ENCODE peak calls at places on chromosomes 13 and 19, in ten cellular contexts. Z, I, Y, P, L, X, F, K, V and N are unnamed samples.

GRCh38 chr13:24207841-24208240 is 47.3 kb downstream of the SPATA13 start:
- DNase-seq in Z (no peak), I (no peak), Y (no peak), P (no peak), L (no peak), X (no peak), F (no peak), K (no peak), V (no peak), N (no peak)

GRCh38 chr13:52651880-52652169 is 811 bp upstream of the SUGT1 start:
- DNase-seq in Z (no peak), I (no peak), Y (no peak), P (no peak), L (no peak), X (no peak), F (no peak), K (no peak), V (peak), N (no peak)

GRCh38 chr19:16877581-16877980 is 11.2 kb upstream of the F2RL3 start:
- DNase-seq in Z (no peak), I (peak), Y (no peak), P (no peak), L (no peak), X (no peak), F (no peak), K (no peak), V (no peak), N (no peak)

GRCh38 chr13:42272115-42272756 is at the start of gene AKAP11:
- DNase-seq in Z (no peak), I (peak), Y (peak), P (peak), L (peak), X (no peak), F (no peak), K (peak), V (peak), N (peak)

GRCh38 chr19:31470952-31471351 is 121.7 kb upstream of the TSHZ3 start:
- DNase-seq in Z (no peak), I (no peak), Y (no peak), P (no peak), L (no peak), X (no peak), F (no peak), K (no peak), V (no peak), N (no peak)

GRCh38 chr13:65889368-65889767 is 1340.8 kb downstream of the PCDH9 start:
- DNase-seq in Z (no peak), I (no peak), Y (no peak), P (no peak), L (no peak), X (no peak), F (no peak), K (no peak), V (no peak), N (no peak)

GRCh38 chr19:36821758-36822157 is 16.4 kb downstream of the ZNF790 start:
- DNase-seq in Z (no peak), I (no peak), Y (no peak), P (no peak), L (no peak), X (no peak), F (no peak), K (no peak), V (no peak), N (no peak)

GRCh38 chr19:46442808-46443450 is 14.2 kb upstream of the PNMA8C start:
- DNase-seq in Z (no peak), I (peak), Y (no peak), P (no peak), L (peak), X (peak), F (no peak), K (no peak), V (peak), N (peak)

GRCh38 chr19:27774337-27774736 is 1438.6 kb downstream of the UQCRFS1 start:
- DNase-seq in Z (no peak), I (no peak), Y (peak), P (no peak), L (peak), X (no peak), F (no peak), K (no peak), V (no peak), N (peak)

GRCh38 chr13:75838366-75839017 is 202.4 kb downstream of the LMO7 start:
- DNase-seq in Z (no peak), I (no peak), Y (no peak), P (no peak), L (no peak), X (peak), F (no peak), K (no peak), V (no peak), N (no peak)

GRCh38 chr19:33284146-33284643 is 18.1 kb downstream of the CEBPA start:
- DNase-seq in Z (no peak), I (no peak), Y (no peak), P (no peak), L (no peak), X (no peak), F (no peak), K (no peak), V (no peak), N (no peak)

GRCh38 chr19:38900220-38900629 is 456 bp downstream of the NFKBIB start:
- DNase-seq in Z (no peak), I (no peak), Y (no peak), P (no peak), L (no peak), X (no peak), F (no peak), K (no peak), V (peak), N (peak)

GRCh38 chr19:42501733-42502132 is 26.5 kb downstream of the CEACAM1 start:
- DNase-seq in Z (no peak), I (no peak), Y (no peak), P (no peak), L (no peak), X (no peak), F (no peak), K (no peak), V (no peak), N (no peak)

GRCh38 chr19:5894704-5895349 is 8.8 kb downstream of the NDUFA11 start:
- DNase-seq in Z (no peak), I (no peak), Y (peak), P (no peak), L (no peak), X (no peak), F (no peak), K (no peak), V (no peak), N (no peak)